ENCODE peak calls at places on chromosomes 6 and 20, in six cellular contexts. J is SK-N-SH, Z is upper lobe of right lung, K is SHP77, L is non-pigmented ciliary epithelial cell, D is Calu3. R is an unnamed sample.

GRCh38 chr6:9360881-9361280 is 925.5 kb upstream of the SLC35B3 start:
- DNase-seq in J (no peak), Z (no peak), K (no peak), L (no peak), D (no peak), R (no peak)

GRCh38 chr6:39776581-39776980 is 15.6 kb upstream of the DAAM2 start:
- DNase-seq in J (no peak), Z (no peak), K (no peak), L (no peak), D (no peak), R (no peak)

GRCh38 chr20:40571625-40572024 is 117.4 kb downstream of the MAFB start:
- DNase-seq in J (no peak), Z (no peak), K (no peak), L (no peak), D (no peak), R (no peak)

GRCh38 chr6:112253842-112254816 is at the start of gene LAMA4:
- DNase-seq in J (peak), Z (peak), K (peak), L (no peak), D (peak), R (no peak)

GRCh38 chr20:37921341-37921929 is 18.5 kb downstream of the VSTM2L start:
- DNase-seq in J (no peak), Z (no peak), K (no peak), L (no peak), D (no peak), R (no peak)

GRCh38 chr6:88517737-88518136 is 351.6 kb upstream of the CNR1 start:
- DNase-seq in J (no peak), Z (no peak), K (no peak), L (no peak), D (no peak), R (no peak)

GRCh38 chr20:1862665-1863059 is 32.5 kb upstream of the SIRPA start:
- DNase-seq in J (no peak), Z (no peak), K (no peak), L (no peak), D (no peak), R (no peak)

GRCh38 chr6:137341721-137342195 is 122.6 kb upstream of the IFNGR1 start:
- DNase-seq in J (peak), Z (no peak), K (peak), L (no peak), D (peak), R (peak)

GRCh38 chr6:148952147-148953041 is 205.6 kb downstream of the UST start:
- DNase-seq in J (no peak), Z (no peak), K (no peak), L (no peak), D (no peak), R (no peak)

GRCh38 chr20:13312300-13312699 is 91.2 kb downstream of the ISM1 start:
- DNase-seq in J (no peak), Z (no peak), K (no peak), L (no peak), D (no peak), R (no peak)

GRCh38 chr6:98924647-98925046 is 23.1 kb downstream of the FBXL4 start:
- DNase-seq in J (no peak), Z (no peak), K (peak), L (no peak), D (no peak), R (no peak)

GRCh38 chr6:156126535-156126934 is 650.6 kb upstream of the ARID1B start:
- DNase-seq in J (no peak), Z (no peak), K (no peak), L (no peak), D (no peak), R (no peak)